ENCODE peak calls at places on chromosomes 11 and 22, in ten cellular contexts. One of them, this sample, is unnamed.

GRCh38 chr11:110473666-110474065 is 43.9 kb downstream of the FDX1 start:
- DNase-seq in NCI-H1417: no peak
- DNase-seq in iPS-NIHi11: no peak
- DNase-seq in bronchial epithelial cell: no peak
- DNase-seq in CMK: no peak
- DNase-seq in non-pigmented ciliary epithelial cell: no peak
- DNase-seq in H54: no peak
- DNase-seq in fibroblast of lung: no peak
- DNase-seq in GM19239: no peak
- DNase-seq in activated effector memory CD4-positive, alpha-beta T cell treated with Interleukin-2 at 50 U/mL for 16 hours: no peak
- DNase-seq in this sample: no peak

GRCh38 chr22:17477401-17477833 is 85.9 kb upstream of the SLC25A18 start:
- DNase-seq in NCI-H1417: no peak
- DNase-seq in iPS-NIHi11: no peak
- DNase-seq in bronchial epithelial cell: no peak
- DNase-seq in CMK: no peak
- DNase-seq in non-pigmented ciliary epithelial cell: no peak
- DNase-seq in H54: no peak
- DNase-seq in fibroblast of lung: no peak
- DNase-seq in GM19239: no peak
- DNase-seq in activated effector memory CD4-positive, alpha-beta T cell treated with Interleukin-2 at 50 U/mL for 16 hours: no peak
- DNase-seq in this sample: no peak

GRCh38 chr22:46829140-46829891 is 66.9 kb downstream of the TBC1D22A start:
- DNase-seq in NCI-H1417: no peak
- DNase-seq in iPS-NIHi11: no peak
- DNase-seq in bronchial epithelial cell: peak; percentile 75
- DNase-seq in CMK: no peak
- DNase-seq in non-pigmented ciliary epithelial cell: peak; percentile 68
- DNase-seq in H54: peak; percentile 52
- DNase-seq in fibroblast of lung: peak; percentile 97
- DNase-seq in GM19239: no peak
- DNase-seq in activated effector memory CD4-positive, alpha-beta T cell treated with Interleukin-2 at 50 U/mL for 16 hours: no peak
- DNase-seq in this sample: peak; percentile 85

GRCh38 chr11:64438986-64439771 is 80.2 kb downstream of the RPS6KA4 start:
- DNase-seq in NCI-H1417: no peak
- DNase-seq in iPS-NIHi11: no peak
- DNase-seq in bronchial epithelial cell: peak; percentile 11
- DNase-seq in CMK: no peak
- DNase-seq in non-pigmented ciliary epithelial cell: no peak
- DNase-seq in H54: no peak
- DNase-seq in fibroblast of lung: no peak
- DNase-seq in GM19239: no peak
- DNase-seq in activated effector memory CD4-positive, alpha-beta T cell treated with Interleukin-2 at 50 U/mL for 16 hours: no peak
- DNase-seq in this sample: no peak

GRCh38 chr11:67648140-67648795 is 2.3 kb downstream of the ACY3 start:
- DNase-seq in NCI-H1417: no peak
- DNase-seq in iPS-NIHi11: peak; percentile 77
- DNase-seq in bronchial epithelial cell: no peak
- DNase-seq in CMK: no peak
- DNase-seq in non-pigmented ciliary epithelial cell: no peak
- DNase-seq in H54: no peak
- DNase-seq in fibroblast of lung: no peak
- DNase-seq in GM19239: peak; percentile 67
- DNase-seq in activated effector memory CD4-positive, alpha-beta T cell treated with Interleukin-2 at 50 U/mL for 16 hours: peak; percentile 29
- DNase-seq in this sample: no peak

GRCh38 chr22:39284142-39284980 is 35.1 kb downstream of the RPL3 start:
- DNase-seq in NCI-H1417: no peak
- DNase-seq in iPS-NIHi11: peak; percentile 4
- DNase-seq in bronchial epithelial cell: no peak
- DNase-seq in CMK: no peak
- DNase-seq in non-pigmented ciliary epithelial cell: no peak
- DNase-seq in H54: no peak
- DNase-seq in fibroblast of lung: no peak
- DNase-seq in GM19239: no peak
- DNase-seq in activated effector memory CD4-positive, alpha-beta T cell treated with Interleukin-2 at 50 U/mL for 16 hours: no peak
- DNase-seq in this sample: no peak

GRCh38 chr22:18145676-18146388 is 4.1 kb upstream of the USP18 start:
- DNase-seq in NCI-H1417: peak; percentile 17
- DNase-seq in iPS-NIHi11: no peak
- DNase-seq in bronchial epithelial cell: no peak
- DNase-seq in CMK: no peak
- DNase-seq in non-pigmented ciliary epithelial cell: no peak
- DNase-seq in H54: no peak
- DNase-seq in fibroblast of lung: no peak
- DNase-seq in GM19239: no peak
- DNase-seq in activated effector memory CD4-positive, alpha-beta T cell treated with Interleukin-2 at 50 U/mL for 16 hours: no peak
- DNase-seq in this sample: no peak

GRCh38 chr22:17109976-17110375 is 11.2 kb downstream of the TMEM121B start:
- DNase-seq in NCI-H1417: no peak
- DNase-seq in iPS-NIHi11: no peak
- DNase-seq in bronchial epithelial cell: no peak
- DNase-seq in CMK: no peak
- DNase-seq in non-pigmented ciliary epithelial cell: no peak
- DNase-seq in H54: no peak
- DNase-seq in fibroblast of lung: no peak
- DNase-seq in GM19239: no peak
- DNase-seq in activated effector memory CD4-positive, alpha-beta T cell treated with Interleukin-2 at 50 U/mL for 16 hours: no peak
- DNase-seq in this sample: no peak

GRCh38 chr11:124746621-124747243 is 5.3 kb downstream of the VSIG2 start:
- DNase-seq in NCI-H1417: peak; percentile 64
- DNase-seq in iPS-NIHi11: peak; percentile 94
- DNase-seq in bronchial epithelial cell: peak; percentile 74
- DNase-seq in CMK: no peak
- DNase-seq in non-pigmented ciliary epithelial cell: peak; percentile 27
- DNase-seq in H54: peak; percentile 88
- DNase-seq in fibroblast of lung: peak; percentile 58
- DNase-seq in GM19239: peak; percentile 96
- DNase-seq in activated effector memory CD4-positive, alpha-beta T cell treated with Interleukin-2 at 50 U/mL for 16 hours: peak; percentile 77
- DNase-seq in this sample: peak; percentile 95

GRCh38 chr22:38982008-38982927 is at the start of gene APOBEC3B:
- DNase-seq in NCI-H1417: no peak
- DNase-seq in iPS-NIHi11: peak; percentile 72
- DNase-seq in bronchial epithelial cell: peak; percentile 95
- DNase-seq in CMK: peak; percentile 52
- DNase-seq in non-pigmented ciliary epithelial cell: peak; percentile 76
- DNase-seq in H54: peak; percentile 63
- DNase-seq in fibroblast of lung: peak; percentile 96
- DNase-seq in GM19239: peak; percentile 82
- DNase-seq in activated effector memory CD4-positive, alpha-beta T cell treated with Interleukin-2 at 50 U/mL for 16 hours: peak; percentile 40
- DNase-seq in this sample: peak; percentile 92

GRCh38 chr11:11856638-11857037 is 14.9 kb downstream of the USP47 start:
- DNase-seq in NCI-H1417: no peak
- DNase-seq in iPS-NIHi11: no peak
- DNase-seq in bronchial epithelial cell: no peak
- DNase-seq in CMK: no peak
- DNase-seq in non-pigmented ciliary epithelial cell: no peak
- DNase-seq in H54: no peak
- DNase-seq in fibroblast of lung: peak; percentile 67
- DNase-seq in GM19239: no peak
- DNase-seq in activated effector memory CD4-positive, alpha-beta T cell treated with Interleukin-2 at 50 U/mL for 16 hours: no peak
- DNase-seq in this sample: no peak

GRCh38 chr11:100863080-100863581 is 176.0 kb downstream of the ARHGAP42 start:
- DNase-seq in NCI-H1417: peak; percentile 57
- DNase-seq in iPS-NIHi11: no peak
- DNase-seq in bronchial epithelial cell: peak; percentile 50
- DNase-seq in CMK: peak; percentile 63
- DNase-seq in non-pigmented ciliary epithelial cell: peak; percentile 93
- DNase-seq in H54: no peak
- DNase-seq in fibroblast of lung: peak; percentile 99
- DNase-seq in GM19239: no peak
- DNase-seq in activated effector memory CD4-positive, alpha-beta T cell treated with Interleukin-2 at 50 U/mL for 16 hours: no peak
- DNase-seq in this sample: peak; percentile 51

GRCh38 chr11:62404435-62404834 is 14.4 kb upstream of the SCGB1A1 start:
- DNase-seq in NCI-H1417: no peak
- DNase-seq in iPS-NIHi11: no peak
- DNase-seq in bronchial epithelial cell: no peak
- DNase-seq in CMK: no peak
- DNase-seq in non-pigmented ciliary epithelial cell: no peak
- DNase-seq in H54: no peak
- DNase-seq in fibroblast of lung: no peak
- DNase-seq in GM19239: no peak
- DNase-seq in activated effector memory CD4-positive, alpha-beta T cell treated with Interleukin-2 at 50 U/mL for 16 hours: no peak
- DNase-seq in this sample: no peak

GRCh38 chr22:20112623-20113511 is 3.0 kb upstream of the RANBP1 start:
- DNase-seq in NCI-H1417: no peak
- DNase-seq in iPS-NIHi11: no peak
- DNase-seq in bronchial epithelial cell: no peak
- DNase-seq in CMK: no peak
- DNase-seq in non-pigmented ciliary epithelial cell: no peak
- DNase-seq in H54: no peak
- DNase-seq in fibroblast of lung: no peak
- DNase-seq in GM19239: no peak
- DNase-seq in activated effector memory CD4-positive, alpha-beta T cell treated with Interleukin-2 at 50 U/mL for 16 hours: no peak
- DNase-seq in this sample: no peak

GRCh38 chr11:6219359-6219758 is 14.0 kb downstream of the C11orf42 start:
- DNase-seq in NCI-H1417: no peak
- DNase-seq in iPS-NIHi11: no peak
- DNase-seq in bronchial epithelial cell: peak; percentile 94
- DNase-seq in CMK: no peak
- DNase-seq in non-pigmented ciliary epithelial cell: peak; percentile 67
- DNase-seq in H54: peak; percentile 74
- DNase-seq in fibroblast of lung: peak; percentile 91
- DNase-seq in GM19239: no peak
- DNase-seq in activated effector memory CD4-positive, alpha-beta T cell treated with Interleukin-2 at 50 U/mL for 16 hours: no peak
- DNase-seq in this sample: peak; percentile 74

This sample was measured in AG08396.